ENCODE peak calls at places on chromosomes 2 and 18, in six cellular contexts. One of them, this sample, is unnamed.

GRCh38 chr2:35081001-35081628 is 1274.5 kb upstream of the CRIM1 start:
- DNase-seq in HepG2: no peak
- DNase-seq in K562: no peak
- DNase-seq in GM12878: no peak
- DNase-seq in A549: peak
- DNase-seq in endothelial cell of umbilical vein: no peak
- DNase-seq in this sample: no peak

GRCh38 chr2:42828487-42829416 is 36.4 kb upstream of the HAAO start:
- DNase-seq in GM12878: peak
- DNase-seq in K562: peak
- DNase-seq in A549: peak
- DNase-seq in HepG2: peak
- DNase-seq in endothelial cell of umbilical vein: peak
- DNase-seq in this sample: peak

GRCh38 chr2:101823347-101823791 is 125.9 kb downstream of the MAP4K4 start:
- DNase-seq in K562: peak
- DNase-seq in A549: no peak
- DNase-seq in GM12878: no peak
- DNase-seq in endothelial cell of umbilical vein: peak
- DNase-seq in HepG2: peak
- DNase-seq in this sample: peak

GRCh38 chr18:12328179-12328823 is 20.3 kb downstream of the TUBB6 start:
- DNase-seq in A549: no peak
- DNase-seq in endothelial cell of umbilical vein: no peak
- DNase-seq in K562: no peak
- DNase-seq in GM12878: no peak
- DNase-seq in HepG2: no peak
- DNase-seq in this sample: no peak

GRCh38 chr18:6219116-6219717 is 195.5 kb downstream of the L3MBTL4 start:
- DNase-seq in K562: peak
- DNase-seq in HepG2: peak
- DNase-seq in endothelial cell of umbilical vein: peak
- DNase-seq in GM12878: no peak
- DNase-seq in A549: peak
- DNase-seq in this sample: peak

GRCh38 chr2:230224458-230224857 is 1.1 kb upstream of the SP140 start:
- DNase-seq in A549: no peak
- DNase-seq in K562: no peak
- DNase-seq in GM12878: no peak
- DNase-seq in endothelial cell of umbilical vein: no peak
- DNase-seq in HepG2: no peak
- DNase-seq in this sample: no peak

GRCh38 chr2:169095631-169096105 is 26.3 kb downstream of the DHRS9 start:
- DNase-seq in GM12878: no peak
- DNase-seq in K562: peak
- DNase-seq in endothelial cell of umbilical vein: no peak
- DNase-seq in HepG2: no peak
- DNase-seq in A549: no peak
- DNase-seq in this sample: peak

GRCh38 chr2:24123212-24124002 is at the start of the genes FAM228B and PFN4:
- DNase-seq in endothelial cell of umbilical vein: peak
- DNase-seq in A549: peak
- DNase-seq in K562: peak
- DNase-seq in GM12878: peak
- DNase-seq in HepG2: peak
- DNase-seq in this sample: peak

GRCh38 chr18:11146947-11147345 is 2.4 kb downstream of the PIEZO2 start:
- DNase-seq in HepG2: no peak
- DNase-seq in GM12878: no peak
- DNase-seq in K562: no peak
- DNase-seq in endothelial cell of umbilical vein: no peak
- DNase-seq in A549: no peak
- DNase-seq in this sample: no peak

GRCh38 chr2:217694296-217694695 is 308.5 kb downstream of the TNS1 start:
- DNase-seq in GM12878: no peak
- DNase-seq in endothelial cell of umbilical vein: no peak
- DNase-seq in K562: no peak
- DNase-seq in A549: no peak
- DNase-seq in HepG2: no peak
- DNase-seq in this sample: no peak

GRCh38 chr2:11862049-11862448 is 115.6 kb downstream of the LPIN1 start:
- DNase-seq in K562: no peak
- DNase-seq in endothelial cell of umbilical vein: no peak
- DNase-seq in A549: no peak
- DNase-seq in HepG2: no peak
- DNase-seq in GM12878: peak
- DNase-seq in this sample: no peak

GRCh38 chr2:48202863-48203642 is 296.8 kb upstream of the FBXO11 start:
- DNase-seq in A549: no peak
- DNase-seq in endothelial cell of umbilical vein: no peak
- DNase-seq in HepG2: no peak
- DNase-seq in GM12878: no peak
- DNase-seq in K562: no peak
- DNase-seq in this sample: no peak

GRCh38 chr2:119223521-119224390 is at the start of gene STEAP3:
- DNase-seq in endothelial cell of umbilical vein: peak
- DNase-seq in GM12878: no peak
- DNase-seq in A549: peak
- DNase-seq in HepG2: peak
- DNase-seq in K562: peak
- DNase-seq in this sample: peak

GRCh38 chr18:22210331-22210754 is 41.0 kb downstream of the GATA6 start:
- DNase-seq in HepG2: no peak
- DNase-seq in K562: no peak
- DNase-seq in endothelial cell of umbilical vein: peak
- DNase-seq in A549: no peak
- DNase-seq in GM12878: no peak
- DNase-seq in this sample: no peak

GRCh38 chr2:109208071-109208950 is 79.3 kb downstream of the SH3RF3 start:
- DNase-seq in endothelial cell of umbilical vein: no peak
- DNase-seq in GM12878: no peak
- DNase-seq in K562: peak
- DNase-seq in HepG2: no peak
- DNase-seq in A549: no peak
- DNase-seq in this sample: no peak

GRCh38 chr2:172096661-172097547 is 5.8 kb downstream of the DLX2 start:
- DNase-seq in endothelial cell of umbilical vein: peak
- DNase-seq in K562: no peak
- DNase-seq in HepG2: no peak
- DNase-seq in A549: no peak
- DNase-seq in GM12878: no peak
- DNase-seq in this sample: peak

GRCh38 chr2:28750316-28751101 is 1.1 kb upstream of the PPP1CB start:
- DNase-seq in endothelial cell of umbilical vein: peak
- DNase-seq in K562: peak
- DNase-seq in GM12878: no peak
- DNase-seq in A549: no peak
- DNase-seq in HepG2: no peak
- DNase-seq in this sample: peak

GRCh38 chr2:165371356-165371755 is 98.1 kb upstream of the CSRNP3 start:
- DNase-seq in HepG2: no peak
- DNase-seq in A549: no peak
- DNase-seq in K562: no peak
- DNase-seq in endothelial cell of umbilical vein: no peak
- DNase-seq in GM12878: no peak
- DNase-seq in this sample: no peak

GRCh38 chr2:65604246-65604645 is 171.8 kb upstream of the SPRED2 start:
- DNase-seq in HepG2: no peak
- DNase-seq in K562: no peak
- DNase-seq in endothelial cell of umbilical vein: no peak
- DNase-seq in GM12878: no peak
- DNase-seq in A549: no peak
- DNase-seq in this sample: no peak

GRCh38 chr2:153875801-153876466 is 4.2 kb downstream of the GALNT13 start:
- DNase-seq in K562: no peak
- DNase-seq in GM12878: no peak
- DNase-seq in HepG2: no peak
- DNase-seq in A549: no peak
- DNase-seq in endothelial cell of umbilical vein: no peak
- DNase-seq in this sample: no peak

GRCh38 chr2:223416826-223417610 is 185.1 kb downstream of the SCG2 start:
- DNase-seq in GM12878: no peak
- DNase-seq in HepG2: no peak
- DNase-seq in A549: no peak
- DNase-seq in endothelial cell of umbilical vein: no peak
- DNase-seq in K562: no peak
- DNase-seq in this sample: no peak

GRCh38 chr2:145022671-145023330 is 502.9 kb upstream of the ZEB2 start:
- DNase-seq in endothelial cell of umbilical vein: no peak
- DNase-seq in A549: peak
- DNase-seq in K562: no peak
- DNase-seq in GM12878: no peak
- DNase-seq in HepG2: no peak
- DNase-seq in this sample: no peak
- TF ChIP-seq MYC in endothelial cell of umbilical vein: no peak
- TF ChIP-seq MYC in A549: no peak
- TF ChIP-seq MYC in K562: no peak
- TF ChIP-seq MYC in GM12878: no peak
- TF ChIP-seq MYC in HepG2: no peak
- TF ChIP-seq MYC in this sample: no peak

GRCh38 chr18:67517224-67517765 is 775 bp upstream of the DSEL start:
- DNase-seq in K562: no peak
- DNase-seq in A549: no peak
- DNase-seq in endothelial cell of umbilical vein: no peak
- DNase-seq in HepG2: no peak
- DNase-seq in GM12878: no peak
- DNase-seq in this sample: no peak

GRCh38 chr18:67518566-67518965 is 2.0 kb upstream of the DSEL start:
- DNase-seq in A549: no peak
- DNase-seq in HepG2: no peak
- DNase-seq in GM12878: no peak
- DNase-seq in endothelial cell of umbilical vein: no peak
- DNase-seq in K562: no peak
- DNase-seq in this sample: no peak

GRCh38 chr18:67514901-67515540 is 1.5 kb downstream of the DSEL start:
- DNase-seq in K562: no peak
- DNase-seq in GM12878: no peak
- DNase-seq in HepG2: no peak
- DNase-seq in A549: no peak
- DNase-seq in endothelial cell of umbilical vein: peak
- DNase-seq in this sample: no peak

GRCh38 chr18:67515987-67516431 is 511 bp downstream of the DSEL start:
- DNase-seq in HepG2: peak
- DNase-seq in endothelial cell of umbilical vein: peak
- DNase-seq in A549: peak
- DNase-seq in GM12878: no peak
- DNase-seq in K562: peak
- DNase-seq in this sample: peak

DNA sequence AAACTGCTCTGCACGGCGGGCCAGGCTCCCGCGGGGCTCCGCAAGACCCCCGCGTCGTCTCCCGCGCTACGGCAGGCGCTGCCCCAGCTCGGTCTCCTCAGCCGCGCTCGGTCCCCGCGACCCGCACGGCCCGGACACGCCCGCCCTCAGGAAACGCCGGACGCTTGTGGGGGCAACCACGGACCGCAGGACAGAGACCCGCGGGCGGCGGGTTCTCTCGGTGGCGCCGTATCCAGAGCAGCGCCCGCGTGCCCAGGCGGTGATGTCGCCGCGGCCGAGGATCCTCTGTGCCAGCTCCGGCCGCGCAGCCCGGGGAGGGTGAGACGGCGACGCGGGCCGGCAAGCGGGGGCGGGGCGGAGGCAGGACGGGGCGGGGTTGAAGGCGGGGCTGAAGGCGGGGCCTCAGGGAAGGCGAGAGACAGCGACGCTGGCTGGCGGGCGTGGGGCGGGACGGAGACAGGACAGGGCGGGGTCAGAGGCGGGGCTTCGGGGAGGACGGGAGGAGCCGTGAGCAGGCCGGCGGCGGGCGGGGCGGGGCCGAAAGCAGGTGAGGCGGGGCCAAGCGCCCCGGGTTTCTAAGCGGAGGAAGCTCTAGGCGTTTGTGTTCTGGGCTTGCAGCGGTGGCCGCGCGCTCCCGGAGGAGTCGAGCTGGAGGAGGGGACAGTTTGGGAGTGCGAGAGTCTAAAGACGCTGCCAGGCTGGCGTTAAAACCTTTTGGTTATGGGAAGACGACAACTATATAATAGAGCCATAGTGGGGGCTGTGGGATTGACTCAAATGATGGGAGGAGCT is at the start of gene DSEL:
- DNase-seq in GM12878: peak
- DNase-seq in A549: peak
- DNase-seq in endothelial cell of umbilical vein: peak
- DNase-seq in K562: peak
- DNase-seq in HepG2: peak
- DNase-seq in this sample: peak
- TF ChIP-seq POLR2A in GM12878: no peak
- TF ChIP-seq POLR2A in A549: peak
- TF ChIP-seq POLR2A in endothelial cell of umbilical vein: no peak
- TF ChIP-seq POLR2A in K562: no peak
- TF ChIP-seq POLR2A in HepG2: no peak
- TF ChIP-seq POLR2A in this sample: no peak

GRCh38 chr2:54787760-54788366 is 64.4 kb downstream of the EML6 start:
- DNase-seq in GM12878: no peak
- DNase-seq in A549: no peak
- DNase-seq in endothelial cell of umbilical vein: no peak
- DNase-seq in HepG2: no peak
- DNase-seq in K562: no peak
- DNase-seq in this sample: no peak

GRCh38 chr2:54787270-54787669 is 63.8 kb downstream of the EML6 start:
- DNase-seq in endothelial cell of umbilical vein: no peak
- DNase-seq in K562: no peak
- DNase-seq in HepG2: no peak
- DNase-seq in GM12878: no peak
- DNase-seq in A549: no peak
- DNase-seq in this sample: no peak

DNA sequence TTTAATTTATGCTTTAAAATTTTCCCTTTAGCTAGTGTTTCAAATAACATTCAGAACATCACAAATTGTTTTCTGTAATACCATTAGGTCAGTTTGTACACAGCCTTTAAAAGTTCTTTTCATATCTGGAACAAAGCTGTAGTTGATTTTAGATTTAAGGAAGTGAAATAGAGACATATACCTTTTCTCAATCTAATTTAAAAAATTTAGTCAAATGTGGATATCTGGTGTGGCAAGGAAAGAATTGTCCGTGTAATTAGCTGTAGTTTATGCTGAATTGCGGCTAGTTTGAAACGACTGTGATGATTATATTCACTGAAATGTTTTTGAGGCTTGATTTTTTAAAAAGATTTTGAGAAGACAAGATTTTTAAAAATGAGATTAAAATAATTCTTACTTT is 59.9 kb downstream of the EML6 start:
- DNase-seq in endothelial cell of umbilical vein: no peak
- DNase-seq in K562: no peak
- DNase-seq in A549: no peak
- DNase-seq in HepG2: no peak
- DNase-seq in GM12878: no peak
- DNase-seq in this sample: no peak
- TF ChIP-seq MYC in endothelial cell of umbilical vein: no peak
- TF ChIP-seq MYC in K562: no peak
- TF ChIP-seq MYC in A549: no peak
- TF ChIP-seq MYC in HepG2: no peak
- TF ChIP-seq MYC in GM12878: no peak
- TF ChIP-seq MYC in this sample: no peak

DNA sequence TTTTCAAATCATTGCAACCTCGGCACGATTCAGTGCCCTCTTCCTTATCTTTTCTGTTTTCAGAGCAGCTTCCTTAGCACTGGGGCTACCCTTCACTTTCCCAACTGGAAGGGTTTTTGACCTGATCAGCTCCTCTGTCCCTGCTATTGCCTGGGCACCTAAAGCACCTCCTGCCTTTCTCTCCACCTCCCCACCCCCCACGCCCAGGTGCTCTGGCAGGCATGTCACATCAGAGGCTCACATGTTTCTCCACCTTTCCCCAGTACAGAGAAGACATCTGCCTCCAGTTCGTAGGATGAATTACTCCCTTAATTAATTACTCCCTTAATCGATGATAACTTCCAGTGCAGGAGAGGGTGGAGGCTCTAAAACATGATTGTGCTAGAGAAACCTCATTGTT is 88.7 kb upstream of the LCLAT1 start:
- DNase-seq in endothelial cell of umbilical vein: no peak
- DNase-seq in K562: no peak
- DNase-seq in A549: no peak
- DNase-seq in GM12878: no peak
- DNase-seq in HepG2: no peak
- DNase-seq in this sample: no peak
- TF ChIP-seq POLR2A in endothelial cell of umbilical vein: no peak
- TF ChIP-seq POLR2A in K562: no peak
- TF ChIP-seq POLR2A in A549: no peak
- TF ChIP-seq POLR2A in GM12878: no peak
- TF ChIP-seq POLR2A in HepG2: no peak
- TF ChIP-seq POLR2A in this sample: no peak